ENCODE peak calls at places on chromosomes 13 and 19, in six cellular contexts. L, W, Y, V, M and I are unnamed samples.

GRCh38 chr13:23570099-23570926 is at the start of gene TNFRSF19:
- DNase-seq in L (no peak), W (no peak), Y (peak; percentile 48), V (no peak), M (no peak), I (peak; percentile 86)

GRCh38 chr19:39408392-39409206 is 2.0 kb downstream of the ZFP36 start:
- DNase-seq in L (no peak), W (no peak), Y (peak; percentile 64), V (no peak), M (no peak), I (no peak)

GRCh38 chr19:16327911-16328823 is 3.5 kb downstream of the KLF2 start:
- DNase-seq in L (peak; percentile 59), W (no peak), Y (peak; percentile 77), V (peak; percentile 81), M (peak; percentile 33), I (no peak)

GRCh38 chr19:839146-839872 is 1.5 kb upstream of the PRTN3 start:
- DNase-seq in L (no peak), W (no peak), Y (no peak), V (no peak), M (no peak), I (no peak)

GRCh38 chr19:33703438-33703750 is 81.6 kb downstream of the CHST8 start:
- DNase-seq in L (no peak), W (no peak), Y (no peak), V (no peak), M (no peak), I (no peak)

GRCh38 chr19:4326837-4327251 is 11.8 kb downstream of the STAP2 start:
- DNase-seq in L (no peak), W (no peak), Y (no peak), V (no peak), M (no peak), I (no peak)

GRCh38 chr19:49119411-49120324 is at the start of gene PPFIA3:
- DNase-seq in L (no peak), W (no peak), Y (peak; percentile 60), V (peak; percentile 43), M (no peak), I (no peak)

GRCh38 chr13:84672616-84673015 is 790.3 kb upstream of the SLITRK1 start:
- DNase-seq in L (no peak), W (no peak), Y (no peak), V (no peak), M (no peak), I (no peak)

GRCh38 chr19:14187586-14187985 is 18.4 kb downstream of the ADGRL1 start:
- DNase-seq in L (no peak), W (no peak), Y (no peak), V (no peak), M (no peak), I (no peak)

GRCh38 chr13:94028234-94029145 is 451.0 kb downstream of the DCT start:
- DNase-seq in L (no peak), W (no peak), Y (no peak), V (no peak), M (no peak), I (no peak)

GRCh38 chr13:105616313-105617075 is 919.0 kb downstream of the EFNB2 start:
- DNase-seq in L (no peak), W (no peak), Y (no peak), V (no peak), M (no peak), I (no peak)

GRCh38 chr13:37716395-37716794 is 117.8 kb upstream of the POSTN start:
- DNase-seq in L (no peak), W (no peak), Y (no peak), V (no peak), M (no peak), I (no peak)

GRCh38 chr13:51942189-51942588 is 69.1 kb downstream of the ATP7B start:
- DNase-seq in L (no peak), W (no peak), Y (peak; percentile 32), V (peak; percentile 91), M (peak; percentile 9), I (no peak)

GRCh38 chr19:29804493-29804892 is 7.3 kb upstream of the CCNE1 start:
- DNase-seq in L (no peak), W (no peak), Y (no peak), V (no peak), M (no peak), I (no peak)

GRCh38 chr19:4338441-4339350 is at the start of gene STAP2:
- DNase-seq in L (no peak), W (no peak), Y (peak; percentile 92), V (peak; percentile 90), M (no peak), I (no peak)

GRCh38 chr19:771332-771785 is 20.4 kb downstream of the MISP start:
- DNase-seq in L (no peak), W (no peak), Y (peak; percentile 64), V (no peak), M (no peak), I (no peak)

GRCh38 chr19:37877147-37877546 is 29.2 kb downstream of the WDR87 start:
- DNase-seq in L (no peak), W (no peak), Y (no peak), V (no peak), M (no peak), I (no peak)

GRCh38 chr19:33387351-33388230 is 14.1 kb downstream of the CEBPG start:
- DNase-seq in L (no peak), W (no peak), Y (no peak), V (peak; percentile 20), M (no peak), I (no peak)

GRCh38 chr19:49856574-49857021 is 5.6 kb downstream of the PTOV1 start:
- DNase-seq in L (no peak), W (no peak), Y (no peak), V (no peak), M (no peak), I (no peak)

GRCh38 chr13:49132479-49133002 is 87.6 kb upstream of the MLNR start:
- DNase-seq in L (no peak), W (no peak), Y (no peak), V (no peak), M (no peak), I (no peak)

GRCh38 chr19:14395710-14396338 is 14.6 kb downstream of the ADGRE5 start:
- DNase-seq in L (no peak), W (no peak), Y (no peak), V (no peak), M (no peak), I (no peak)

GRCh38 chr13:39777527-39778061 is 122.1 kb downstream of the COG6 start:
- DNase-seq in L (peak; percentile 84), W (peak; percentile 55), Y (peak; percentile 94), V (no peak), M (no peak), I (no peak)

GRCh38 chr19:23771348-23771747 is 12.7 kb upstream of the ZNF681 start:
- DNase-seq in L (no peak), W (no peak), Y (no peak), V (no peak), M (no peak), I (no peak)

GRCh38 chr13:73401769-73402168 is 343.0 kb downstream of the KLF5 start:
- DNase-seq in L (no peak), W (no peak), Y (no peak), V (no peak), M (no peak), I (no peak)

GRCh38 chr19:1101337-1101698 is 2.5 kb upstream of the GPX4 start:
- DNase-seq in L (no peak), W (no peak), Y (no peak), V (no peak), M (no peak), I (no peak)

GRCh38 chr13:98979012-98979411 is 1.1 kb upstream of the DOCK9 start:
- DNase-seq in L (no peak), W (no peak), Y (no peak), V (no peak), M (no peak), I (no peak)

GRCh38 chr19:35041548-35042055 is at the start of gene HPN:
- DNase-seq in L (no peak), W (no peak), Y (no peak), V (no peak), M (no peak), I (no peak)